ENCODE peak calls at places on chromosomes 4 and X, in nine cellular contexts. P is transverse colon, Y is K562, S is sigmoid colon, A is GM12892, C is spleen, R is stomach, D is upper lobe of left lung, Z is endothelial cell of umbilical vein. T is an unnamed sample.

GRCh38 chr4:168710353-168710946 is 213.6 kb downstream of the PALLD start:
- DNase-seq in R (peak), P (peak), S (no peak), C (no peak), D (no peak), Y (no peak), A (no peak), Z (peak), T (peak)

GRCh38 chrX:39907964-39908616 is 189.7 kb downstream of the BCOR start:
- DNase-seq in C (no peak), D (peak), Y (no peak), R (peak), P (peak), Z (peak), A (no peak), S (peak), T (peak)

GRCh38 chr4:176782191-176782590 is 10.5 kb downstream of the VEGFC start:
- DNase-seq in Z (no peak), D (no peak), P (no peak), R (no peak), A (no peak), Y (no peak), C (no peak), S (no peak), T (no peak)

GRCh38 chr4:186946682-186947294 is 223.1 kb upstream of the FAT1 start:
- DNase-seq in S (no peak), C (no peak), A (no peak), R (peak), Y (peak), Z (no peak), D (no peak), P (peak), T (peak)

GRCh38 chrX:132266583-132267355 is 47.5 kb upstream of the RAP2C start:
- DNase-seq in R (no peak), Z (no peak), D (no peak), A (no peak), Y (no peak), P (no peak), C (no peak), S (no peak), T (no peak)

GRCh38 chr4:182655321-182655720 is 261.9 kb downstream of the DCTD start:
- DNase-seq in P (no peak), R (no peak), S (no peak), A (no peak), C (no peak), Z (no peak), Y (no peak), D (no peak), T (no peak)

GRCh38 chrX:2526390-2526789 is 25.6 kb upstream of the DHRSX start:
- DNase-seq in A (no peak), C (no peak), Y (no peak), Z (no peak), P (no peak), R (no peak), S (no peak), D (no peak), T (no peak)

GRCh38 chr4:147674073-147674472 is 9.9 kb downstream of the PRMT9 start:
- DNase-seq in A (no peak), C (no peak), R (no peak), S (no peak), Y (no peak), D (no peak), P (no peak), Z (no peak), T (no peak)

GRCh38 chr4:30875659-30876269 is 155.6 kb downstream of the PCDH7 start:
- DNase-seq in Z (no peak), C (no peak), Y (no peak), R (no peak), P (no peak), A (no peak), D (no peak), S (no peak), T (no peak)

GRCh38 chrX:42149281-42149680 is 225.9 kb upstream of the CASK start:
- DNase-seq in Y (no peak), D (no peak), C (no peak), P (no peak), R (no peak), S (no peak), A (no peak), Z (no peak), T (no peak)

GRCh38 chr4:127975121-127975770 is 10.0 kb downstream of the ABHD18 start:
- DNase-seq in C (no peak), P (no peak), A (no peak), R (no peak), Z (no peak), S (no peak), D (no peak), Y (no peak), T (no peak)

GRCh38 chr4:26157541-26157940 is 163.3 kb upstream of the RBPJ start:
- DNase-seq in Y (no peak), A (no peak), P (no peak), D (no peak), Z (no peak), C (no peak), R (no peak), S (no peak), T (no peak)

GRCh38 chr4:1406946-1407656 is 859 bp upstream of the NKX1-1 start:
- DNase-seq in A (no peak), P (no peak), S (peak), D (no peak), C (no peak), Y (no peak), Z (no peak), R (peak), T (no peak)

GRCh38 chr4:64899563-64899962 is 490.3 kb upstream of the TECRL start:
- DNase-seq in C (no peak), S (no peak), R (no peak), Y (no peak), D (no peak), Z (no peak), P (no peak), A (no peak), T (no peak)

GRCh38 chr4:683982-684571 is 4.9 kb downstream of the SLC49A3 start:
- DNase-seq in Z (peak), Y (peak), A (no peak), P (peak), C (peak), R (peak), S (peak), D (peak), T (peak)

GRCh38 chrX:118727686-118728339 is 407 bp downstream of the IL13RA1 start:
- DNase-seq in P (peak), C (peak), A (no peak), Y (no peak), Z (peak), R (peak), D (peak), S (no peak), T (no peak)

GRCh38 chr4:27084685-27085356 is 224.2 kb downstream of the STIM2 start:
- DNase-seq in R (peak), P (peak), D (peak), S (no peak), Z (peak), Y (peak), A (no peak), C (no peak), T (no peak)

GRCh38 chr4:181911420-181911819 is 331.8 kb upstream of the TENM3 start:
- DNase-seq in S (no peak), C (no peak), P (no peak), R (no peak), Y (no peak), D (no peak), A (no peak), Z (no peak), T (no peak)

GRCh38 chrX:13898084-13898483 is 81.2 kb upstream of the GPM6B start:
- DNase-seq in P (no peak), D (no peak), Y (no peak), Z (no peak), R (no peak), C (no peak), A (no peak), S (no peak), T (no peak)

GRCh38 chr4:185708348-185708747 is 103.6 kb downstream of the SORBS2 start:
- DNase-seq in S (no peak), C (no peak), A (no peak), Z (peak), R (no peak), P (no peak), Y (no peak), D (no peak), T (no peak)

GRCh38 chr4:93183589-93183988 is 645.0 kb upstream of the ATOH1 start:
- DNase-seq in P (no peak), D (no peak), A (no peak), R (no peak), Z (peak), C (no peak), Y (no peak), S (no peak), T (no peak)

GRCh38 chr4:87105101-87105852 is 115.1 kb downstream of the KLHL8 start:
- DNase-seq in S (no peak), A (no peak), C (no peak), Z (no peak), Y (no peak), R (no peak), P (no peak), D (no peak), T (no peak)

GRCh38 chr4:87109121-87109520 is 111.3 kb downstream of the KLHL8 start:
- DNase-seq in Y (no peak), P (no peak), S (no peak), A (no peak), R (no peak), C (no peak), Z (no peak), D (no peak), T (no peak)

GRCh38 chr4:87109945-87110344 is 110.5 kb downstream of the KLHL8 start:
- DNase-seq in Y (no peak), D (no peak), R (no peak), A (no peak), S (no peak), C (no peak), Z (no peak), P (no peak), T (no peak)

GRCh38 chr4:87112063-87112462 is 108.4 kb downstream of the KLHL8 start:
- DNase-seq in P (no peak), R (no peak), Y (no peak), S (no peak), A (no peak), Z (no peak), D (no peak), C (no peak), T (no peak)

GRCh38 chr4:87108142-87108546 is 112.3 kb downstream of the KLHL8 start:
- DNase-seq in D (no peak), Y (no peak), P (no peak), R (no peak), Z (peak), C (no peak), S (peak), A (no peak), T (peak)
- TF ChIP-seq POLR2AphosphoS5 in D (no peak), Y (no peak), P (peak), R (peak), Z (peak), C (no peak), S (no peak), A (no peak), T (peak)

GRCh38 chrX:151902813-151903591 is 9.7 kb upstream of the MAGEA4 start:
- DNase-seq in R (no peak), C (peak), Z (peak), S (peak), A (no peak), P (peak), D (no peak), Y (no peak), T (peak)
- TF ChIP-seq POLR2AphosphoS5 in R (no peak), C (peak), Z (peak), S (no peak), A (no peak), P (peak), D (no peak), Y (no peak), T (no peak)

DNA sequence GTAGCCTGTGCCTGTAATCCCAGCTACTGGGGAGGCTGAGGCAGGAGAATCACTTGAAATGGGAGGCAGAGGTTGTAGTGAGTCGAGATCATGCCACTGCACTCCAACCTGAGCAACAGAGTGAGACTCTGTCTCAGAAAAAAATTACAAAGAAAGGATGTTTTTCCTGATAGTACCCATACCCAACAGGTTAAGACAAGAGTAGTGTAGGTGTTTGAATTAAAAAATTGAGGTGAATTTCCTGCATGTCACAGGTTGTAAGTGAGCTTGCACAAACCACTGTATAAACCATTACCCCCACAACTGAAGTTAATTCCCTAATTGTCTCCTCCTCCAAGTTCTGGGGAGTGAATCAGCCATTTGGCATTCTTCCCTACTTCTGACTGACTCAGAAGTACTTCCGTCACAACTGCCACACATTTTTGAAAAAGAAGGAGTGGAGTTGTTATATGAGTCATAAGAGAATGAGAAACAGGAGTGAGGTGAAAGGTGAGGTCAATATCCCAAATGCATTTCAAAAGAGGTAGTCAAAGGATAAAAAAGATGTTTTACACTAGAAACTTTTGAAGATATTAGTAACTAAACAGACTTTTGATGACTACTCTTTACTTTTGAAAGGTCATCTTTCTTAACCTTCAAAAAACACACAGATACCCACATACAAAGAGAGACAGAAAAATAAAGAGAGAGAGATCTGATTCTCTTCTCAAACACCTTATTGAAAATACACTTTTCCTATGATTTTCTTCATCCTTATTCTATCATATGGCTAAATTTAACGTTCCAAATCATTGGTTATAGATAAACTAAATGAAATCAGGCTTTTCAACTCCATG is 134.5 kb downstream of the BTC start:
- DNase-seq in C (no peak), D (no peak), Z (peak), P (peak), R (no peak), S (no peak), A (no peak), Y (peak), T (peak)
- TF ChIP-seq POLR2AphosphoS5 in C (no peak), D (peak), Z (peak), P (peak), R (no peak), S (no peak), A (no peak), Y (no peak), T (peak)

GRCh38 chr4:104093247-104093646 is 373.5 kb upstream of the TACR3 start:
- DNase-seq in S (no peak), P (no peak), Y (no peak), Z (no peak), A (no peak), D (no peak), C (no peak), R (no peak), T (no peak)
- TF ChIP-seq POLR2AphosphoS5 in S (no peak), P (no peak), Y (no peak), Z (no peak), A (no peak), D (no peak), C (no peak), R (no peak), T (no peak)

GRCh38 chr4:153466637-153467153 is 535 bp downstream of the TMEM131L start:
- DNase-seq in Y (no peak), Z (no peak), D (peak), C (peak), A (no peak), S (no peak), R (no peak), P (no peak), T (no peak)

GRCh38 chr4:153467154-153467896 is 1.2 kb downstream of the TMEM131L start:
- DNase-seq in R (peak), P (peak), S (peak), A (peak), Y (peak), C (peak), D (peak), Z (peak), T (peak)

GRCh38 chr4:153465145-153465544 is 1.0 kb upstream of the TMEM131L start:
- DNase-seq in A (no peak), C (no peak), S (no peak), D (no peak), P (no peak), Z (no peak), Y (no peak), R (no peak), T (no peak)

GRCh38 chr4:153465583-153465921 is 608 bp upstream of the TMEM131L start:
- DNase-seq in P (peak), D (peak), A (no peak), Z (peak), Y (peak), C (peak), R (peak), S (peak), T (peak)

DNA sequence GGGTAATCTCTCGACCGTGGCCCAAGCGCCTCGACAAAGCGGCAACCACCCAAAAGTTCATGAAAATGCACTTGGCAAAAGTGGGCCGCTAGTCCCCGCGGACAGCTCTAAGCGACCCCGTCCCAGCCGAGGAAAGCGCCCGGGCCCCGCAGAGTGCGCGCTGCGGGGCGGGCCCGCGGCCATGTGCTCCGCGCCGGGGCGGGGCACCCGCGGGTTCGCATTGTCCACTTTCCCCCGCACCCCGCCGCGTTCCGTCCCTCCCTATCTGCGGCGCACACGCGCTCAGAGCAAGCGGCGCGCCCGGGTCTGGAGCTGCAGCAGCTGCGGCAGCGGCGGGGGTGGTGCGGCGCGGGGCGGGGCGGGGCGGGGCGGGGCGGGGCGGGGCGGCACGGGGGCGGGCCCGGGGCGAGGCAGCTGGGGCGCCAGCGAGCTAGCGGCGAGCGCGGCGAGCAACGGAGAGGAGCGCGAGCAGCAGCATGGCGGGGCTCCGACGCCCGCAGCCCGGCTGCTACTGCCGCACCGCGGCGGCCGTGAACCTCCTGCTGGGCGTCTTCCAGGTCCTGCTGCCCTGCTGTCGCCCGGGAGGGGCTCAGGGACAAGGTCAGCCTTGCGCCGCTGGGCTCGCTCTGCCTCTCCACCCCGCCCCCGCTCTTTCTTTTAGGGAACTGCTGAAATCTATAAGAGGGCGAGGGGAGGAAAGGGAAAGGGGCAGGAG is at the start of gene TMEM131L:
- DNase-seq in D (peak), S (peak), R (peak), P (peak), C (peak), Z (peak), Y (peak), A (peak), T (peak)
- TF ChIP-seq POLR2AphosphoS5 in D (no peak), S (peak), R (no peak), P (peak), C (peak), Z (peak), Y (peak), A (peak), T (peak)

GRCh38 chr4:3460926-3461325 is 2.2 kb upstream of the DOK7 start:
- DNase-seq in S (no peak), D (peak), P (no peak), R (no peak), A (no peak), Z (no peak), Y (no peak), C (no peak), T (no peak)

GRCh38 chr4:3463556-3464348 is 646 bp downstream of the DOK7 start:
- DNase-seq in R (no peak), D (peak), C (no peak), Z (no peak), Y (no peak), P (no peak), A (no peak), S (no peak), T (no peak)

GRCh38 chr4:3462790-3463415 is at the start of gene DOK7:
- DNase-seq in R (peak), D (peak), P (no peak), Y (peak), Z (no peak), A (no peak), S (no peak), C (no peak), T (no peak)

GRCh38 chr4:3462321-3462789 is 751 bp upstream of the DOK7 start:
- DNase-seq in Z (no peak), Y (no peak), C (no peak), R (no peak), A (no peak), P (no peak), D (peak), S (no peak), T (no peak)

DNA sequence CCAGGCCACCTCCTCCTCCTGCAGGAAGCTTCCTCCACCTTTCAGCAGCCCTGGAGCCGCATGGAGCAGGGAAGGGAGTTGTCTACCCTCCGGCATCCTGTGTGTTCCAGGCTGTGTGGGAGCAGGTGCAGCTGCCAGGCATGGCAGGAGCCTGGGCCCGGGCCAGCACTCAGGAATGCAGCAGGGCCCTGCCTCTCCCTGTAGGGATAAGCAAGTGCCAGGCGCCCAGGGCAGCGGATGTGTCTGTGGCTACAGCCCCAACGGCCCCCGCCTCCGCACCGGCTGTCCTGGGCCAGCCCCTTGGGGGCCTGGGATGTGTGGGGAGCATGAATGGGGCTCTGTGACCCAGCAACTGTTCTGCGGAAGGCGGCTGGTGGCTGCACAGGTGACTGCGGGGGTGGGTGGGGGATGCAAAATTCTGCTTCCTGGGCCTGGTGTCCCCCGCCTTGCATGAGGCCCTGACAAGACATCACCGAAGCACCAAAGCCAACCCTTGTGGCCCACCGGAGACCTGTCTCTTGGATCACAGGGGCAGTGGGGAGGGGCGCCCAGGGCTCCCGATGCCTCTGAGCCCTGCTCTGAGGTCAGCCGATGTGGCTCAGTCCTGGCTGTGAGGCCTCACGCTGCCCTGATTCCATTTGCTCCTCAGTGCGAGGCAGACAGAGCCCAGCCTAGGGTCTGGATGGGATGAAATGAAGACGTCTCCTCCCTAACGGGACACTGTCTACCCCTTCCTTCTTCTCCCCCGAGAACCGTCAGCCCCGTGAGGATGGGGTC is 1.4 kb upstream of the DOK7 start:
- DNase-seq in Y (no peak), Z (peak), R (peak), P (peak), S (no peak), A (no peak), C (peak), D (peak), T (no peak)
- TF ChIP-seq POLR2AphosphoS5 in Y (no peak), Z (no peak), R (peak), P (no peak), S (no peak), A (no peak), C (no peak), D (no peak), T (no peak)

GRCh38 chr4:113958766-113959540 is 20.5 kb downstream of the ARSJ start:
- DNase-seq in D (no peak), Z (peak), S (no peak), R (no peak), A (no peak), P (no peak), C (no peak), Y (no peak), T (peak)
- TF ChIP-seq POLR2AphosphoS5 in D (peak), Z (peak), S (no peak), R (no peak), A (no peak), P (peak), C (no peak), Y (no peak), T (no peak)

DNA sequence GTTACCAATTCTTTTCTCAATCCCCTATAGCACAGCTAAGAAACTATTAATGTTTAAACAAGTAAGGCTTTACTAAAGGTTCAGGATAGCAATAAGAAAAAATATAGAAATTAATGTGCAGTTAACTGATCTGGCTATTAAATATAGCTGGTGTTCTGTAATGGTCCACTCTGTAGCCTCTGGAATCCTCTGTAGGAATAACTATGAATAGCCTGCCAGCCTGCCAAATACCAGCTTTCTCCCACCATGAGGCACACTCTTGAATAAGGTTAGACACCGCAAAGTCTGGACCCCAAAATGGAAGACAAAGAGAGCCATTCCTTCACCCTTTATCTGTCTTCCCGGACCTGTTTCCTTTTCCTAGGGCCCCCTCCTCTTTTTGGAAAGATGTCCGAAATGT is 30.6 kb downstream of the CEP44 start:
- DNase-seq in A (no peak), P (no peak), C (no peak), D (no peak), R (no peak), Z (no peak), Y (no peak), S (no peak), T (no peak)
- TF ChIP-seq POLR2AphosphoS5 in A (no peak), P (no peak), C (no peak), D (no peak), R (no peak), Z (no peak), Y (no peak), S (no peak), T (no peak)

T was measured in HCT116.